ENCODE peak calls at places on chromosome 22, in five cellular contexts. G, M, A, V and O are unnamed samples.

GRCh38 chr22:35630387-35630793 is 13.3 kb upstream of the MB start:
- DNase-seq in G (peak), A (no peak), M (peak), V (peak), O (no peak)

GRCh38 chr22:30290679-30291333 is 1.5 kb upstream of the CASTOR1 start:
- DNase-seq in V (peak), A (peak), G (peak), M (peak), O (peak)

GRCh38 chr22:24051568-24051967 is 40.5 kb downstream of the CABIN1 start:
- DNase-seq in M (no peak), A (peak), G (peak), V (no peak), O (peak)

GRCh38 chr22:29305836-29306174 is 645 bp upstream of the GAS2L1 start:
- DNase-seq in A (no peak), M (no peak), V (no peak), G (no peak), O (no peak)

GRCh38 chr22:49238181-49239141 is 589.2 kb downstream of the BRD1 start:
- DNase-seq in M (no peak), G (no peak), V (no peak), A (no peak), O (no peak)

GRCh38 chr22:40595497-40596234 is 40.9 kb downstream of the MRTFA start:
- DNase-seq in G (peak), V (no peak), A (no peak), M (no peak), O (no peak)

GRCh38 chr22:24421428-24421931 is 5.9 kb upstream of the ADORA2A start:
- DNase-seq in M (no peak), G (no peak), A (no peak), V (no peak), O (no peak)

GRCh38 chr22:37212174-37212906 is at the start of gene SSTR3:
- DNase-seq in M (no peak), A (no peak), G (peak), V (no peak), O (peak)

GRCh38 chr22:30206964-30207363 is 39.6 kb downstream of the LIF start:
- DNase-seq in M (peak), V (peak), G (peak), A (peak), O (no peak)

GRCh38 chr22:38137876-38138687 is 27.6 kb upstream of the BAIAP2L2 start:
- DNase-seq in M (no peak), V (no peak), G (no peak), A (no peak), O (peak)

GRCh38 chr22:24965822-24966626 is 13.5 kb downstream of the KIAA1671 start:
- DNase-seq in A (peak), G (no peak), M (peak), V (peak), O (no peak)

GRCh38 chr22:49325531-49326395 is 501.9 kb downstream of the BRD1 start:
- DNase-seq in A (no peak), V (no peak), M (no peak), G (no peak), O (no peak)

GRCh38 chr22:38657248-38657909 is 941 bp downstream of the CBY1 start:
- DNase-seq in G (peak), M (peak), A (no peak), V (peak), O (no peak)

GRCh38 chr22:29478326-29479276 is 1.4 kb upstream of the NEFH start:
- DNase-seq in A (no peak), M (no peak), V (no peak), G (peak), O (no peak)

GRCh38 chr22:47811971-47812370 is 1049.5 kb downstream of the TBC1D22A start:
- DNase-seq in M (no peak), A (no peak), G (no peak), V (no peak), O (no peak)

GRCh38 chr22:24803064-24803542 is 2.9 kb upstream of the SGSM1 start:
- DNase-seq in A (peak), G (peak), M (peak), V (no peak), O (peak)

GRCh38 chr22:23542933-23543332 is 37.2 kb downstream of the IGLL1 start:
- DNase-seq in G (peak), V (no peak), A (no peak), M (no peak), O (no peak)

GRCh38 chr22:48894064-48894671 is 933.5 kb downstream of the BRD1 start:
- DNase-seq in V (no peak), M (no peak), G (no peak), A (no peak), O (no peak)

GRCh38 chr22:40153186-40153585 is 24.5 kb upstream of the TNRC6B start:
- DNase-seq in M (no peak), V (no peak), A (no peak), G (no peak), O (no peak)

GRCh38 chr22:38927033-38927789 is 30.2 kb upstream of the APOBEC3A start:
- DNase-seq in G (peak), A (peak), M (peak), V (peak), O (peak)

GRCh38 chr22:27866136-27867091 is 52.6 kb downstream of the PITPNB start:
- DNase-seq in G (peak), V (peak), A (peak), M (no peak), O (no peak)

GRCh38 chr22:22395230-22395629 is 113.3 kb downstream of the ZNF280B start:
- DNase-seq in G (no peak), V (no peak), A (no peak), M (no peak), O (no peak)

GRCh38 chr22:49960967-49961600 is 512 bp downstream of the PIM3 start:
- DNase-seq in M (peak), A (peak), V (peak), G (peak), O (peak)

GRCh38 chr22:22705328-22706100 is 61.1 kb downstream of the GGTLC2 start:
- DNase-seq in V (no peak), M (no peak), G (no peak), A (no peak), O (no peak)

GRCh38 chr22:26474687-26475086 is 8.9 kb downstream of the HPS4 start:
- DNase-seq in V (peak), M (no peak), A (no peak), G (peak), O (no peak)

GRCh38 chr22:44338183-44338812 is 25.5 kb upstream of the SHISAL1 start:
- DNase-seq in V (no peak), G (peak), M (peak), A (peak), O (no peak)

DNA sequence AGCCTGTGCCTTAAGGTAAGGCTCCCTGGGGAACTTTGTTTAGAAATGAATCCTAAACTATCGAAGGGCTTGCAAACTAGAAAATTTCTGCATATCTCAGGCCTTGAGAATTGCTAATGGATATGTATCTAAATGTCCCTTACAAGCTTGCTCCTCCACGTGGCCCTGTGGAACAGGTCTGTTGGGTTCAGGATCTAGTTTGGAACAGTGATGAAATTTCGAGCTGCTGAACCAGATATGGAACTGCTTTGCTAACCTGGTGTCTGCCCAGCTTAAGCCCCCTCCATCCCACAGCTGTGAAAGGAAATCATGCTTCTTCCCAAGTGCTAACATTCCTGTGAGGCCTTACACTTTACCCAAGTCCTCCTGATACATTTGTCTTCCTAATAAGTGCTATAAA is 11.6 kb downstream of the SREBF2 start:
- DNase-seq in V (no peak), G (no peak), A (no peak), M (peak), O (no peak)
- H3K4me3 ChIP-seq in V (no peak), G (no peak), A (no peak), M (peak), O (no peak)

DNA sequence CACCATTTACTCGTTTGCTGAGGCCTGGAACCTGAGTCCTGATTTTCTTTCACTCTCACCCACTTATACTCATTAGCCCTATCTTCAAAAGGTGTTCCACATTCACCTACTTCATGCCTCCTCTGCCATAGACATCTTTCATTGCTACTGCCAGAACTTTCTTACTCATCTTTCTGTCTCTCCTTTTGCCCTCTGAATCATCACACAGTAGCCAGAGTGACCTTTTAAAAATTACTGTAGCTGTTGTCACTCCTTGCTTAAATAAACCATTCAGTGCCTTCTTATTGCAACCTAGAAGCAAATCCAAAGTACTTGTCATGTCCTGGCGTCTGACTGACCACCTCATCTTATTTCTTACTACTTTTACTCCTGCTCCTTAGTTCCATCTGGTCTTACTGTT is 38.2 kb downstream of the ATXN10 start:
- DNase-seq in G (peak), A (no peak), M (no peak), V (peak), O (no peak)
- H3K4me3 ChIP-seq in G (peak), A (no peak), M (no peak), V (no peak), O (no peak)

DNA sequence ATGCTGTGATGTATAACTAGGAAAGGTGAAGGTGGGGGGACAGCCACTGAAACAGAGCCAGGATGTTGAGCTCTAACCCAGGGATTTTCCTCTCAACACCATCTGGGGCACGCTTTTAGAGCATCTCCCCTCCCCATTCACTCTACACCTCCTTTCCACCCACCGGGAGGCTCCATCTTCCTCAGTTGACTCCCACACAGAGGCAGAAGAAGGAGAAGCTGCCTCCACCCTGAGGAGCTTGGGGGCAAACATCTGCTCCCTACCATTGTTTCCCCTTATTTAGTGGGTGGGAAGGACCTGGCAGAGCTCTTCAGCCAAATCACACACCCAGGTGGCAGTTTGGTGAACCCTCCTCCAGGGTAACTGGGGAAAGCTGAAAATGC is 50.0 kb upstream of the ADA2 start:
- DNase-seq in M (no peak), G (no peak), A (no peak), V (no peak), O (peak)
- H3K4me3 ChIP-seq in M (no peak), G (no peak), A (no peak), V (no peak), O (no peak)

GRCh38 chr22:31748490-31748889 is 1.4 kb downstream of the PRR14L start:
- DNase-seq in G (peak), V (no peak), A (no peak), M (no peak), O (no peak)
- H3K4me3 ChIP-seq in G (peak), V (peak), A (peak), M (peak), O (peak)

GRCh38 chr22:46278656-46279645 is 11.1 kb downstream of the TTC38 start:
- DNase-seq in A (no peak), M (no peak), G (no peak), V (no peak), O (no peak)
- H3K4me3 ChIP-seq in A (no peak), M (no peak), G (no peak), V (no peak), O (no peak)

GRCh38 chr22:42752230-42752746 is 31.6 kb upstream of the A4GALT start:
- DNase-seq in M (no peak), V (no peak), A (no peak), G (no peak), O (no peak)
- H3K4me3 ChIP-seq in M (no peak), V (no peak), A (no peak), G (no peak), O (no peak)